ENCODE peak calls at places on chromosomes 4 and X, in nine cellular contexts. T is fibroblast of pulmonary artery; X is ascending aorta; S is CD8-positive, alpha-beta memory T cell; V is esophagus muscularis mucosa; H is kidney; C is body of pancreas; P is sigmoid colon; J is heart left ventricle. N is an unnamed sample.

GRCh38 chrX:68746988-68747387 is 81.8 kb upstream of the EFNB1 start:
- DNase-seq in T (no peak), X (no peak), S (no peak), V (no peak), H (no peak), C (no peak), P (peak), J (no peak), N (no peak)

GRCh38 chr4:141899541-141899940 is 263.2 kb downstream of the IL15 start:
- DNase-seq in T (peak), X (no peak), S (no peak), V (no peak), H (no peak), C (no peak), P (no peak), J (no peak), N (no peak)

GRCh38 chr4:4185528-4185927 is 41.2 kb downstream of the OTOP1 start:
- DNase-seq in T (no peak), X (no peak), S (no peak), V (no peak), H (no peak), C (no peak), P (no peak), J (no peak), N (no peak)

GRCh38 chrX:49956313-49956712 is 33.9 kb downstream of the CLCN5 start:
- DNase-seq in T (no peak), X (no peak), S (no peak), V (no peak), H (no peak), C (no peak), P (no peak), J (no peak), N (no peak)

GRCh38 chr4:186715077-186715476 is 8.6 kb downstream of the FAT1 start:
- DNase-seq in T (no peak), X (no peak), S (no peak), V (no peak), H (no peak), C (no peak), P (no peak), J (no peak), N (no peak)

GRCh38 chr4:14653338-14653737 is 348.9 kb upstream of the CPEB2 start:
- DNase-seq in T (no peak), X (no peak), S (no peak), V (no peak), H (no peak), C (no peak), P (no peak), J (no peak), N (no peak)

GRCh38 chrX:138921031-138921430 is 209.5 kb upstream of the FGF13 start:
- DNase-seq in T (no peak), X (no peak), S (no peak), V (no peak), H (no peak), C (no peak), P (no peak), J (no peak), N (no peak)

GRCh38 chr4:145034727-145035211 is 63.2 kb downstream of the ANAPC10 start:
- DNase-seq in T (peak), X (no peak), S (no peak), V (no peak), H (no peak), C (no peak), P (no peak), J (no peak), N (peak)

GRCh38 chr4:3270141-3270611 is 21.2 kb downstream of the MSANTD1 start:
- DNase-seq in T (no peak), X (no peak), S (no peak), V (no peak), H (peak), C (peak), P (peak), J (peak), N (no peak)

GRCh38 chr4:83629945-83630684 is 94.2 kb downstream of the GPAT3 start:
- DNase-seq in T (peak), X (no peak), S (no peak), V (no peak), H (no peak), C (peak), P (peak), J (peak), N (peak)

GRCh38 chr4:113179996-113180395 is 130.5 kb downstream of the ANK2 start:
- DNase-seq in T (no peak), X (no peak), S (no peak), V (no peak), H (no peak), C (no peak), P (no peak), J (no peak), N (no peak)

GRCh38 chr4:150250293-150250997 is 172.2 kb downstream of the DCLK2 start:
- DNase-seq in T (no peak), X (no peak), S (no peak), V (peak), H (peak), C (no peak), P (no peak), J (no peak), N (no peak)

GRCh38 chrX:150363561-150364346 is 637 bp downstream of the MAMLD1 start:
- DNase-seq in T (peak), X (no peak), S (peak), V (no peak), H (peak), C (peak), P (no peak), J (peak), N (peak)

GRCh38 chr4:4627906-4628305 is 86.1 kb upstream of the STX18 start:
- DNase-seq in T (no peak), X (no peak), S (no peak), V (no peak), H (no peak), C (no peak), P (no peak), J (no peak), N (no peak)

GRCh38 chr4:165094873-165095272 is 17.8 kb downstream of the TMEM192 start:
- DNase-seq in T (no peak), X (no peak), S (no peak), V (peak), H (no peak), C (no peak), P (no peak), J (no peak), N (no peak)

GRCh38 chrX:105752334-105752733 is 70.0 kb upstream of the NRK start:
- DNase-seq in T (no peak), X (no peak), S (no peak), V (no peak), H (no peak), C (no peak), P (no peak), J (no peak), N (no peak)

GRCh38 chr4:123163501-123163900 is 233.1 kb upstream of the SPRY1 start:
- DNase-seq in T (no peak), X (no peak), S (no peak), V (no peak), H (no peak), C (no peak), P (no peak), J (no peak), N (peak)

GRCh38 chr4:169922632-169923276 is 103.4 kb downstream of the MFAP3L start:
- DNase-seq in T (peak), X (no peak), S (no peak), V (no peak), H (no peak), C (peak), P (no peak), J (no peak), N (no peak)

GRCh38 chr4:957581-958313 is 15.6 kb downstream of the DGKQ start:
- DNase-seq in T (no peak), X (no peak), S (no peak), V (no peak), H (peak), C (no peak), P (peak), J (no peak), N (no peak)

GRCh38 chrX:119234931-119235555 is 1.0 kb upstream of the PGRMC1 start:
- DNase-seq in T (no peak), X (no peak), S (no peak), V (no peak), H (no peak), C (no peak), P (no peak), J (no peak), N (peak)

GRCh38 chrX:43939187-43939926 is 33.8 kb downstream of the NDP start:
- DNase-seq in T (peak), X (no peak), S (no peak), V (no peak), H (no peak), C (no peak), P (no peak), J (no peak), N (peak)

GRCh38 chr4:155999743-156000142 is 46.1 kb upstream of the CTSO start:
- DNase-seq in T (no peak), X (no peak), S (no peak), V (no peak), H (no peak), C (no peak), P (no peak), J (peak), N (peak)

GRCh38 chr4:118973295-118973694 is 84.6 kb downstream of the SYNPO2 start:
- DNase-seq in T (no peak), X (no peak), S (no peak), V (peak), H (no peak), C (no peak), P (no peak), J (no peak), N (peak)

GRCh38 chrX:136619889-136620505 is 28.0 kb upstream of the CD40LG start:
- DNase-seq in T (no peak), X (no peak), S (no peak), V (no peak), H (no peak), C (no peak), P (no peak), J (no peak), N (no peak)

GRCh38 chr4:5018096-5018495 is 1.2 kb downstream of the CYTL1 start:
- DNase-seq in T (no peak), X (no peak), S (no peak), V (no peak), H (no peak), C (no peak), P (no peak), J (no peak), N (peak)

GRCh38 chrX:368811-369562 is 17.7 kb downstream of the PPP2R3B start:
- DNase-seq in T (no peak), X (no peak), S (no peak), V (no peak), H (peak), C (no peak), P (no peak), J (peak), N (peak)
- H3K4me3 ChIP-seq in T (no peak), X (no peak), S (no peak), V (no peak), H (no peak), C (no peak), P (no peak), J (no peak), N (no peak)

DNA sequence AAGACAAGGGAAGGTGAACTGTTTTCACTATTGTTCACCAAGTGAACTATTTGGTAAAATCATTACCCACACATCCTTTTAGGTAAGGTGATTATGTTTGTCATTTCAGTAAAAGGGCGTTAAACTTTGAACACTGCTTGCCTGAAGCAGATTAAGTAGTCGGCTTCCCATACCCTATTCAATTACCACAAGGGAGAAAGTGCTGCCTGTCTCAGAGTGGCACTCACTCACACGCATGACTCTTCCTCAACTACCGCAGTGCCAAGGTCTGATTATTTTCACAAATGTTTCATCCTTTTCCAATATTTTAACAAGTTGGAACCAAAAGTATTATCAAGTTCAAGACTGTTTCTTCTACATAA is 11.0 kb downstream of the VEGFC start:
- DNase-seq in T (no peak), X (no peak), S (no peak), V (no peak), H (no peak), C (no peak), P (no peak), J (no peak), N (no peak)
- H3K4me3 ChIP-seq in T (no peak), X (no peak), S (no peak), V (no peak), H (no peak), C (no peak), P (no peak), J (no peak), N (no peak)

DNA sequence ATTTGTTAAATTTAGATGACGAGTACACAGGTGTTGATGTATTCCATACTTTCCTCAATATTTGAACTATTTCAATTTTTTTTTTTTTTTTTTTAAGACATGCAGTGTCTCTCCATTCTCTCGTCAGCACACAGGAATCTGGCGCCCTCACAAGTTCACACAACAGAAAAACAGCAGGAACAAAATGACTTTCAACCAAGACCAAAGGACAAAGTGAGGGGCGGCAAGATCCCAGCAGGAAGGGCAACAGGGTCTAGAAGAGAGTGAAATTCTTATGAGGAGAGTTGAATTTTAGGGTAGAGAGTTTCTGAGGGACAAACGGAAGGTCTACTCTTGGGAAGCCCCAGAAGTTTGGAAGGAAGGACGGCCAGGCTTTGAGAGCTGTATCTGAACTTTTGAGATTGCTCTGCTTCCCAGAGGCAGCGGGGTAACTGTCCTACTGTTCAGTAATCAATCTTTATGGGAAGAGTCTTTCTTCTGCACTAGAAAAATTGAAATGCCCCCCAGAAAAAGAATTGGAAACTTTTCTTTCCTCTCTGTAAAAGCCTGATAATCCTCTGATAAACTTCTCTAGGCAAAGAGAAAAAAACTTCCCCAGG is 760.2 kb downstream of the RAB28 start:
- DNase-seq in T (peak), X (no peak), S (no peak), V (no peak), H (no peak), C (no peak), P (no peak), J (peak), N (peak)
- H3K4me3 ChIP-seq in T (peak), X (no peak), S (no peak), V (no peak), H (no peak), C (no peak), P (no peak), J (no peak), N (no peak)

DNA sequence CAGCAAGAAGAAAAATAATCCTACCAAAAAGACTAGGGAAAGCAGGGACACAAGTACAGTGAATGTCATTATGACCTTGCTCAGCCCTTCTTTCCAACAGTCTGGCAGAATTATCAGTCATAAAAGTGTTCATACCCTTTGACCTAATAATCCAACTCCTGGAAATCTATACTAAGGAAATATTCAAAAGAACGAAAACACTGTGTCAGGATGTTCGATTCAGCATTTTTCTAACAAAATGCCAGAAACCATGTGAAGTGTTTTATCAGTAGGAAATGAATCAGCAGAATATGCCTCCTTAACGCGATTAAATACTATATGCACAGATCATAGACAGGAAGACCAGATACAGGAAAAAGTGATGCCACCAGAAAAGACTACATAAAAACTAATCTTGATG is 16.2 kb upstream of the S100G start:
- DNase-seq in T (peak), X (no peak), S (no peak), V (no peak), H (no peak), C (no peak), P (no peak), J (no peak), N (peak)
- H3K4me3 ChIP-seq in T (no peak), X (no peak), S (no peak), V (no peak), H (no peak), C (no peak), P (no peak), J (no peak), N (no peak)

DNA sequence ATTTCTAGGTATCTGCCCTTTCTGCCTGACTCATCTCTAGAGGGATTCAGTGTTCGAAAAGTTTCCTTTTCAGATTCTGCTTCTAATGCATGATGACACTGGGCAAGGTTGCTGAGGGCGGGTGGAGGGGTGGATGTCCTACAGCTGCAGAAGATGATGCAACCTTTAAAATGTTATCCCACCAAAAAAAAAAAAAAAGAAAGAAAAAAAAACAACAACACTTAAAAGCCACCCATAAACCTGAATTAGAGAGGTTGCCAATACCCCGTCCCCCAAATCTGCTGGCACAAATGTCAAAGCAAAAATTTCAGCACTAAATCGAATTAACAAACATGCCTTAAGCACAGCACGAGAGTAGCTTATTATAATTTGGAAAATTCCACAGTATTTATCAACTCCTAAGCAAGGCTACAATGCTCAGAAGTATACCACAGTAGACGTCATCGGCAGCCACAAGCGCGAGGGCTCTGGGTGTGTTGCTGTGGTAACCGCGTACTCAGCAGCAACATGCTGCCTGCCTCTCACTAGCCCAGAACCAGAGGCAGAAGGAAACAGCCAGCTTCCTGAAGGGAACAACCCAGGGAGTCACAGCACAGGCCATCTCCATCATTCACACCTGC is 167.5 kb upstream of the MAP3K15 start:
- DNase-seq in T (peak), X (peak), S (peak), V (no peak), H (peak), C (peak), P (peak), J (peak), N (peak)
- H3K4me3 ChIP-seq in T (no peak), X (no peak), S (no peak), V (no peak), H (no peak), C (no peak), P (no peak), J (no peak), N (peak)

DNA sequence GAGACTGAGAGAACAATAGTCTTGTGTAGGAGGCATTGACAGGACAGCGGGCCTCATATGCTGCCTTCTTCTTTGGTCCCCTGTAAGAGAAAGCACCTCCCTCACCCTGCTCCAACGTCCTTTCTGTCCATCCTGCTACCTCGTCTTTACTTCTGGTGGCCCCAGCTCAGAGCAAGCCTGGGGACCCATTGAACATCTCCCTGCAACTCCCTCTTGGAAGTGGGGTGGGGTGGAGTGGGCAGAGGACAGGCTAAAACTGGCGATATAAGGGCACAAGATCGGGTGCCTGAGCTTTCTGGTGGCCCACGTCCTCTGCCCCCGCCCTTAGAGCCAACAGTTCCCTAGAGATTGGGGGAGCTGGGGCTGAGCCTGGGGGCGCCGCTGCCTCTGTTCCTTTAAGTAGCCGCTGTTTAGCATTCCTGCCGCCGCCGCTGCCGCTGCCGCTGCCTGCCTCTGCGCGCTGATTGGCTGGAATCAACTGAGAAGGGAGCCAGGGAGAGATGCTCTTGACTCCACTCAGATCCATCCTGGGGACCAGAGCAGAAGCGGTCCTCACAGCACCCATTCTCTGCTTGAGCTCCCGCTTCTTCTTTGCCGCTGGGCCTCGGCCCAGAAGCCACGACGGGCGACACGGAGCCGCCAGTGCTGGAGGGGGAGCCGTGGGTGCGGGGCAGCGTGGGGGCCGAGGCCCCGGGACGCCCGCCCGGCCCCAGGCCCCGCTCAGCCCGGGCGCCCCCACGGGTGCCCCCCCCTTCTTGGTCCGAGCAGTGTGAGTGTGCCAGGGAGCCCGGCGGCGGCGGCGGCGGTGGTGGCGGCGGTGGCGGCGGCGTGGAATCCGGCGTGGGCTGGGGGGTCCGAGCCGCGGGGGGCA is at the start of gene DLG3:
- DNase-seq in T (peak), X (no peak), S (no peak), V (no peak), H (no peak), C (peak), P (no peak), J (no peak), N (peak)
- H3K4me3 ChIP-seq in T (no peak), X (peak), S (no peak), V (peak), H (no peak), C (no peak), P (peak), J (no peak), N (no peak)

N was measured in choroid plexus epithelial cell.